ENCODE peak calls at places on chromosomes 16 and 17, in nine cellular contexts. V, C, U, Z, D, Q, F, K and J are unnamed samples.

GRCh38 chr17:73341350-73342056 is 29.7 kb upstream of the CDC42EP4 start:
- DNase-seq in C (no peak), F (no peak), K (no peak), Q (no peak), D (no peak), V (no peak), U (no peak), Z (no peak), J (no peak)

GRCh38 chr17:34658796-34659195 is 79.4 kb downstream of the TMEM132E start:
- DNase-seq in U (no peak), Z (no peak), Q (no peak), D (no peak), F (no peak), C (no peak), V (no peak), K (no peak), J (no peak)

GRCh38 chr17:41013181-41013580 is 4.3 kb upstream of the KRTAP3-1 start:
- DNase-seq in Z (no peak), C (no peak), Q (no peak), U (peak), D (peak), F (no peak), V (no peak), K (no peak), J (no peak)

GRCh38 chr17:58606934-58607333 is 84.9 kb downstream of the TEX14 start:
- DNase-seq in C (no peak), Z (no peak), K (no peak), U (no peak), V (no peak), F (no peak), D (no peak), Q (no peak), J (no peak)

GRCh38 chr17:6303664-6304063 is 131.3 kb downstream of the AIPL1 start:
- DNase-seq in F (no peak), Q (no peak), U (peak), D (peak), Z (no peak), K (peak), V (no peak), C (no peak), J (no peak)

GRCh38 chr16:5793556-5793955 is 696.0 kb upstream of the EEF2KMT start:
- DNase-seq in U (no peak), F (no peak), Z (no peak), D (no peak), C (no peak), Q (no peak), K (no peak), V (no peak), J (no peak)

GRCh38 chr16:27269300-27270150 is 953 bp upstream of the NSMCE1 start:
- DNase-seq in U (no peak), Z (no peak), Q (no peak), V (no peak), D (no peak), F (no peak), C (no peak), K (no peak), J (no peak)

GRCh38 chr16:50696575-50697420 is 3.4 kb downstream of the NOD2 start:
- DNase-seq in Q (peak), F (peak), Z (peak), D (peak), C (no peak), U (peak), K (peak), V (no peak), J (peak)

GRCh38 chr17:1034652-1035210 is 37.8 kb downstream of the TIMM22 start:
- DNase-seq in Z (no peak), U (no peak), D (no peak), C (no peak), Q (no peak), F (no peak), K (no peak), V (no peak), J (no peak)

GRCh38 chr17:45106582-45106981 is 25.7 kb downstream of the PLCD3 start:
- DNase-seq in U (no peak), V (no peak), Q (no peak), Z (no peak), K (no peak), D (no peak), C (no peak), F (no peak), J (no peak)

GRCh38 chr17:42294469-42295398 is 6.4 kb downstream of the STAT5A start:
- DNase-seq in K (no peak), Q (no peak), C (no peak), F (no peak), D (no peak), V (no peak), Z (no peak), U (no peak), J (no peak)

GRCh38 chr16:86761117-86761971 is 183.0 kb downstream of the FOXL1 start:
- DNase-seq in Z (no peak), F (no peak), D (peak), U (no peak), Q (peak), K (peak), V (no peak), C (no peak), J (peak)

GRCh38 chr17:68759343-68760140 is 158.4 kb upstream of the FAM20A start:
- DNase-seq in D (peak), Q (peak), V (peak), F (peak), K (peak), C (peak), U (peak), Z (no peak), J (peak)

GRCh38 chr16:35391328-35391727 is 1931.9 kb downstream of the TP53TG3F start:
- DNase-seq in V (no peak), D (peak), Z (no peak), F (peak), K (no peak), C (peak), U (peak), Q (no peak), J (no peak)

GRCh38 chr16:30049871-30050270 is 15.7 kb upstream of the ALDOA start:
- DNase-seq in V (no peak), K (no peak), Q (no peak), D (no peak), C (no peak), Z (no peak), U (no peak), F (no peak), J (no peak)

GRCh38 chr17:48162946-48163506 is 55.5 kb downstream of the SNX11 start:
- DNase-seq in U (no peak), D (peak), C (no peak), K (peak), Z (no peak), V (no peak), F (no peak), Q (no peak), J (no peak)

GRCh38 chr16:88387941-88388627 is 5.3 kb downstream of the ZNF469 start:
- DNase-seq in K (no peak), V (no peak), Z (no peak), D (peak), U (no peak), Q (no peak), F (no peak), C (no peak), J (no peak)